ENCODE peak calls at places on chromosomes 11 and 22, in ten cellular contexts. G is trophoblast cell; H is right lobe of liver; U is neuronal stem cell; K is heart left ventricle; X is uterus; O is pancreas; W is aorta; M is CD4-positive, alpha-beta memory T cell; R is upper lobe of right lung. S is an unnamed sample. For H3K4me1, the result is how much of the 10 kb centered on the place peaks cover.

GRCh38 chr22:42655693-42656092 is 6.5 kb upstream of the CYB5R3 start:
- DNase-seq in R (no peak), W (no peak), H (no peak), G (no peak), X (no peak), U (no peak), K (no peak), O (no peak), M (no peak), S (no peak)

GRCh38 chr22:38230916-38231315 is 29.1 kb downstream of the MAFF start:
- DNase-seq in X (no peak), H (no peak), W (no peak), K (no peak), O (no peak), M (no peak), G (no peak), R (no peak), U (no peak), S (no peak)

GRCh38 chr22:24996420-24996952 is 44.0 kb downstream of the KIAA1671 start:
- DNase-seq in W (no peak), R (no peak), G (peak), U (peak), H (no peak), O (no peak), M (no peak), K (no peak), X (no peak), S (no peak)

GRCh38 chr11:68471360-68472340 is 11.1 kb downstream of the PPP6R3 start:
- DNase-seq in W (peak), K (no peak), O (no peak), M (peak), H (no peak), R (no peak), X (no peak), U (no peak), G (no peak), S (no peak)

GRCh38 chr11:106601637-106602297 is 416.5 kb downstream of the GUCY1A2 start:
- DNase-seq in R (no peak), G (peak), X (no peak), H (no peak), O (no peak), W (no peak), U (no peak), K (no peak), M (no peak), S (no peak)

GRCh38 chr11:107696140-107696539 is 15.7 kb downstream of the SLN start:
- DNase-seq in W (no peak), U (no peak), K (no peak), O (no peak), R (no peak), X (no peak), M (no peak), H (no peak), G (peak), S (no peak)

GRCh38 chr22:33328789-33329296 is 270.7 kb upstream of the SYN3 start:
- DNase-seq in H (no peak), O (no peak), X (no peak), M (no peak), W (no peak), K (no peak), U (no peak), R (no peak), G (no peak), S (no peak)

GRCh38 chr11:65362320-65362931 is 7.9 kb downstream of the TIGD3 start:
- DNase-seq in R (no peak), K (no peak), W (no peak), O (no peak), M (no peak), G (no peak), X (no peak), H (no peak), U (no peak), S (no peak)

GRCh38 chr11:108853864-108854263 is 189.0 kb downstream of the DDX10 start:
- DNase-seq in R (no peak), X (no peak), G (no peak), H (no peak), K (no peak), U (peak), W (no peak), M (no peak), O (no peak), S (no peak)

GRCh38 chr11:107252429-107253161 is 205.0 kb downstream of the CWF19L2 start:
- DNase-seq in O (no peak), R (no peak), K (no peak), X (no peak), M (no peak), U (no peak), G (no peak), W (no peak), H (no peak), S (no peak)

GRCh38 chr11:6602096-6602940 is 1.1 kb downstream of the RRP8 start:
- DNase-seq in O (no peak), U (no peak), H (no peak), K (no peak), M (no peak), G (no peak), X (no peak), W (no peak), R (no peak), S (peak)

GRCh38 chr11:119684361-119685072 is 44.5 kb downstream of the NECTIN1 start:
- DNase-seq in G (no peak), M (no peak), H (no peak), X (no peak), R (no peak), U (no peak), K (no peak), W (no peak), O (no peak), S (no peak)

GRCh38 chr11:2826679-2827056 is 58.9 kb downstream of the CDKN1C start:
- DNase-seq in K (peak), G (no peak), X (no peak), H (no peak), M (no peak), U (no peak), W (no peak), R (no peak), O (peak), S (no peak)

GRCh38 chr11:64250875-64251721 is at the start of gene PLCB3:
- DNase-seq in O (peak), G (peak), H (peak), K (peak), X (peak), M (peak), W (no peak), U (peak), R (peak), S (peak)

GRCh38 chr22:26429458-26430238 is 588 bp downstream of the ASPHD2 start:
- DNase-seq in H (no peak), O (no peak), R (no peak), K (no peak), X (peak), M (no peak), W (no peak), U (no peak), G (peak), S (no peak)

GRCh38 chr22:36432592-36433317 is 45.0 kb upstream of the MYH9 start:
- DNase-seq in W (no peak), O (no peak), R (no peak), G (no peak), H (no peak), K (no peak), U (no peak), M (no peak), X (no peak), S (no peak)

GRCh38 chr22:36431977-36432376 is 44.2 kb upstream of the MYH9 start:
- DNase-seq in U (no peak), O (no peak), G (no peak), K (no peak), M (no peak), W (no peak), H (no peak), X (no peak), R (no peak), S (no peak)

GRCh38 chr22:36435516-36436415 is 45.7 kb downstream of the TXN2 start:
- DNase-seq in X (no peak), H (peak), O (peak), U (no peak), R (no peak), W (no peak), K (no peak), G (peak), M (peak), S (no peak)

GRCh38 chr22:36430863-36431262 is 43.1 kb upstream of the MYH9 start:
- DNase-seq in R (no peak), X (no peak), W (no peak), H (no peak), U (no peak), G (peak), O (no peak), K (no peak), M (no peak), S (no peak)

GRCh38 chr22:36433318-36434231 is 45.8 kb upstream of the MYH9 start:
- DNase-seq in W (no peak), K (no peak), R (peak), X (no peak), H (peak), G (no peak), O (peak), M (no peak), U (no peak), S (no peak)
- H3K4me1 ChIP-seq in W (under half), K (under half), R (under half), X (under half), H (under half), G (under half), O (under half), M (under half), U (under half), S (under half)

GRCh38 chr11:102177126-102177525 is 66.9 kb downstream of the YAP1 start:
- DNase-seq in K (no peak), M (no peak), G (no peak), X (no peak), W (no peak), H (no peak), R (no peak), U (no peak), O (no peak), S (no peak)
- H3K27ac ChIP-seq in K (no peak), M (no peak), G (no peak), X (peak), W (peak), H (no peak), R (peak), U (no peak), O (no peak), S (peak)

GRCh38 chr22:27792452-27793165 is 8.9 kb downstream of the MN1 start:
- DNase-seq in M (no peak), G (no peak), X (no peak), O (no peak), R (no peak), W (no peak), U (no peak), H (no peak), K (no peak), S (no peak)
- H3K4me1 ChIP-seq in M (under half), G (under half), X (under half), O (under half), R (under half), W (under half), U (half or more), H (under half), K (under half), S (under half)

GRCh38 chr11:39807904-39808303 is 1651.5 kb downstream of the LRRC4C start:
- DNase-seq in R (no peak), W (no peak), M (no peak), U (no peak), K (no peak), H (no peak), O (no peak), G (no peak), X (no peak), S (no peak)
- H3K27ac ChIP-seq in R (no peak), W (no peak), M (no peak), U (no peak), K (no peak), H (no peak), O (no peak), G (no peak), X (no peak), S (no peak)

GRCh38 chr11:71429701-71430100 is 18.5 kb downstream of the DHCR7 start:
- DNase-seq in K (peak), M (no peak), U (no peak), R (peak), G (no peak), X (no peak), W (no peak), O (no peak), H (no peak), S (no peak)
- H3K4me1 ChIP-seq in K (under half), M (under half), U (under half), R (under half), G (under half), X (under half), W (under half), O (under half), H (under half), S (under half)